ENCODE peak calls at places on chromosomes 13 and 19, in four cellular contexts. M is ACHN, R is GM10248, B is ELR. I is an unnamed sample.

GRCh38 chr19:47122359-47123335 is 8.0 kb upstream of the SAE1 start:
- DNase-seq in M (peak; percentile 72), R (no peak), B (peak; percentile 85), I (no peak)

GRCh38 chr19:611506-611869 is 21.8 kb downstream of the HCN2 start:
- DNase-seq in M (peak; percentile 24), R (no peak), B (peak; percentile 98), I (no peak)

GRCh38 chr19:32748497-32748896 is 28.9 kb downstream of the TDRD12 start:
- DNase-seq in M (no peak), R (peak; percentile 35), B (no peak), I (no peak)

GRCh38 chr13:74438911-74439310 is 304.7 kb upstream of the KLF12 start:
- DNase-seq in M (no peak), R (no peak), B (no peak), I (no peak)

GRCh38 chr13:94217370-94217769 is 262.1 kb downstream of the DCT start:
- DNase-seq in M (no peak), R (no peak), B (peak; percentile 60), I (no peak)

GRCh38 chr13:73984949-73985691 is 149.1 kb downstream of the KLF12 start:
- DNase-seq in M (no peak), R (no peak), B (no peak), I (no peak)

GRCh38 chr19:2721570-2722540 is 683 bp upstream of the DIRAS1 start:
- DNase-seq in M (no peak), R (no peak), B (no peak), I (no peak)

GRCh38 chr19:39765091-39766076 is 13.3 kb upstream of the LEUTX start:
- DNase-seq in M (peak; percentile 45), R (no peak), B (peak; percentile 67), I (peak; percentile 34)